ENCODE peak calls at places on chromosomes 16 and 17, in seven cellular contexts. Z is mesendoderm, N is NCI-H1092 treated with DMSO at 0.1 percent for 48 hours, F is OCI-M1, G is WTC11, H is head of caudate nucleus, U is iris pigment epithelial cell. J is an unnamed sample.

GRCh38 chr17:27546624-27547300 is 84.2 kb upstream of the LGALS9 start:
- DNase-seq in N (no peak), G (no peak), Z (no peak), U (peak; percentile 46), H (no peak), F (peak; percentile 76), J (no peak)

GRCh38 chr16:67393111-67393789 is at the start of gene TPPP3:
- DNase-seq in F (peak; percentile 17), U (peak; percentile 80), H (peak; percentile 88), G (peak; percentile 90), N (peak; percentile 83), Z (peak; percentile 91), J (no peak)

GRCh38 chr16:24645739-24646645 is 83.5 kb upstream of the TNRC6A start:
- DNase-seq in H (no peak), G (no peak), Z (no peak), N (no peak), F (no peak), U (peak; percentile 99), J (peak; percentile 11)

GRCh38 chr16:27253526-27253930 is 15.0 kb downstream of the NSMCE1 start:
- DNase-seq in G (no peak), H (no peak), U (peak; percentile 91), N (no peak), Z (no peak), F (peak; percentile 40), J (peak; percentile 22)

GRCh38 chr17:82108999-82109480 is 11.0 kb upstream of the FASN start:
- DNase-seq in U (no peak), F (no peak), N (no peak), G (no peak), H (no peak), Z (no peak), J (no peak)

GRCh38 chr16:87541004-87541881 is 48.4 kb upstream of the ZCCHC14 start:
- DNase-seq in H (peak; percentile 38), F (no peak), Z (no peak), N (peak; percentile 38), G (no peak), U (peak; percentile 68), J (no peak)

GRCh38 chr17:17122781-17123483 is 80.7 kb downstream of the MPRIP start:
- DNase-seq in F (no peak), H (no peak), U (no peak), N (no peak), Z (no peak), G (no peak), J (no peak)

GRCh38 chr16:86118467-86119307 is 219.7 kb downstream of the IRF8 start:
- DNase-seq in F (no peak), G (no peak), Z (no peak), H (no peak), U (no peak), N (no peak), J (no peak)

GRCh38 chr17:30950669-30951399 is 20.0 kb upstream of the RNF135 start:
- DNase-seq in F (no peak), G (no peak), N (peak; percentile 83), U (peak; percentile 91), Z (no peak), H (peak; percentile 43), J (no peak)

GRCh38 chr16:69328854-69329316 is 1.5 kb downstream of the PDF start:
- DNase-seq in Z (no peak), G (no peak), H (no peak), N (no peak), F (no peak), U (peak; percentile 42), J (no peak)

GRCh38 chr17:72515291-72516065 is 394.7 kb downstream of the SOX9 start:
- DNase-seq in N (peak; percentile 90), U (peak; percentile 45), F (no peak), G (no peak), H (no peak), Z (peak; percentile 31), J (no peak)

GRCh38 chr17:75771334-75772281 is 6.6 kb upstream of the GALK1 start:
- DNase-seq in G (no peak), H (peak; percentile 11), F (peak; percentile 29), U (peak; percentile 41), Z (no peak), N (no peak), J (no peak)

GRCh38 chr17:78862073-78863023 is 21.7 kb upstream of the USP36 start:
- DNase-seq in N (no peak), F (peak; percentile 74), H (no peak), G (no peak), Z (peak; percentile 65), U (peak; percentile 97), J (peak; percentile 86)

GRCh38 chr16:85611455-85612190 is 1.5 kb upstream of the GSE1 start:
- DNase-seq in F (peak; percentile 82), G (peak; percentile 76), N (peak; percentile 74), U (peak; percentile 70), Z (peak; percentile 83), H (peak; percentile 88), J (peak; percentile 83)

GRCh38 chr16:56849690-56850680 is 15.0 kb upstream of the SLC12A3 start:
- DNase-seq in N (no peak), F (no peak), G (no peak), U (peak; percentile 67), Z (no peak), H (no peak), J (no peak)

GRCh38 chr16:1151424-1152122 is 1.3 kb upstream of the CACNA1H start:
- DNase-seq in Z (no peak), F (no peak), N (no peak), G (no peak), U (no peak), H (no peak), J (no peak)

GRCh38 chr17:7354262-7354781 is 634 bp upstream of the TMEM95 start:
- DNase-seq in G (no peak), Z (peak; percentile 52), U (peak; percentile 76), F (no peak), N (no peak), H (no peak), J (no peak)

J was measured in NB4.